ENCODE peak calls at places on chromosomes 7 and 10, in six cellular contexts. One of them, this sample, is unnamed.

GRCh38 chr7:124101173-124101768 is 68.4 kb upstream of the TMEM229A start:
- DNase-seq in prostate gland: no peak
- DNase-seq in transverse colon: no peak
- DNase-seq in GM12878: no peak
- DNase-seq in suprapubic skin: no peak
- DNase-seq in stomach: peak
- DNase-seq in this sample: no peak

GRCh38 chr7:107924841-107925490 is 34.0 kb downstream of the DLD start:
- DNase-seq in prostate gland: no peak
- DNase-seq in stomach: no peak
- DNase-seq in suprapubic skin: no peak
- DNase-seq in GM12878: peak
- DNase-seq in transverse colon: no peak
- DNase-seq in this sample: no peak

GRCh38 chr10:12631216-12631615 is 281.9 kb downstream of the CAMK1D start:
- DNase-seq in stomach: no peak
- DNase-seq in GM12878: no peak
- DNase-seq in prostate gland: no peak
- DNase-seq in transverse colon: no peak
- DNase-seq in suprapubic skin: peak
- DNase-seq in this sample: no peak

GRCh38 chr10:11017575-11018425 is at the start of gene CELF2:
- DNase-seq in stomach: peak
- DNase-seq in prostate gland: peak
- DNase-seq in GM12878: no peak
- DNase-seq in transverse colon: peak
- DNase-seq in suprapubic skin: peak
- DNase-seq in this sample: peak

GRCh38 chr10:73967022-73967429 is 30.9 kb upstream of the VCL start:
- DNase-seq in stomach: no peak
- DNase-seq in prostate gland: no peak
- DNase-seq in suprapubic skin: no peak
- DNase-seq in transverse colon: no peak
- DNase-seq in GM12878: no peak
- DNase-seq in this sample: no peak

GRCh38 chr10:34584164-34584563 is 230.9 kb downstream of the PARD3 start:
- DNase-seq in stomach: no peak
- DNase-seq in suprapubic skin: no peak
- DNase-seq in prostate gland: peak
- DNase-seq in transverse colon: no peak
- DNase-seq in GM12878: no peak
- DNase-seq in this sample: no peak

GRCh38 chr10:67476201-67476600 is 219.8 kb downstream of the CTNNA3 start:
- DNase-seq in prostate gland: no peak
- DNase-seq in stomach: no peak
- DNase-seq in GM12878: no peak
- DNase-seq in transverse colon: no peak
- DNase-seq in suprapubic skin: no peak
- DNase-seq in this sample: no peak

GRCh38 chr10:118986815-118987790 is 42.4 kb upstream of the NANOS1 start:
- DNase-seq in prostate gland: no peak
- DNase-seq in transverse colon: no peak
- DNase-seq in suprapubic skin: no peak
- DNase-seq in stomach: no peak
- DNase-seq in GM12878: peak
- DNase-seq in this sample: no peak

GRCh38 chr7:107559864-107560263 is 3.9 kb downstream of the COG5 start:
- DNase-seq in prostate gland: no peak
- DNase-seq in suprapubic skin: no peak
- DNase-seq in GM12878: no peak
- DNase-seq in stomach: no peak
- DNase-seq in transverse colon: no peak
- DNase-seq in this sample: no peak

GRCh38 chr10:43878386-43878785 is 229.7 kb upstream of the ZNF32 start:
- DNase-seq in GM12878: no peak
- DNase-seq in suprapubic skin: no peak
- DNase-seq in transverse colon: no peak
- DNase-seq in prostate gland: no peak
- DNase-seq in stomach: no peak
- DNase-seq in this sample: no peak
- TF ChIP-seq POLR2AphosphoS5 in GM12878: no peak
- TF ChIP-seq POLR2AphosphoS5 in suprapubic skin: no peak
- TF ChIP-seq POLR2AphosphoS5 in transverse colon: no peak
- TF ChIP-seq POLR2AphosphoS5 in prostate gland: no peak
- TF ChIP-seq POLR2AphosphoS5 in stomach: no peak
- TF ChIP-seq POLR2AphosphoS5 in this sample: no peak

GRCh38 chr7:44769381-44770209 is 20.9 kb downstream of the ZMIZ2 start:
- DNase-seq in GM12878: peak
- DNase-seq in transverse colon: peak
- DNase-seq in prostate gland: no peak
- DNase-seq in stomach: no peak
- DNase-seq in suprapubic skin: no peak
- DNase-seq in this sample: no peak
- TF ChIP-seq POLR2A in GM12878: no peak
- TF ChIP-seq POLR2A in transverse colon: no peak
- TF ChIP-seq POLR2A in prostate gland: no peak
- TF ChIP-seq POLR2A in stomach: no peak
- TF ChIP-seq POLR2A in suprapubic skin: no peak
- TF ChIP-seq POLR2A in this sample: no peak

GRCh38 chr7:26580666-26581065 is 283.7 kb downstream of the SKAP2 start:
- DNase-seq in stomach: no peak
- DNase-seq in transverse colon: no peak
- DNase-seq in GM12878: no peak
- DNase-seq in prostate gland: no peak
- DNase-seq in suprapubic skin: no peak
- DNase-seq in this sample: no peak
- TF ChIP-seq POLR2AphosphoS5 in stomach: no peak
- TF ChIP-seq POLR2AphosphoS5 in transverse colon: no peak
- TF ChIP-seq POLR2AphosphoS5 in GM12878: no peak
- TF ChIP-seq POLR2AphosphoS5 in prostate gland: no peak
- TF ChIP-seq POLR2AphosphoS5 in suprapubic skin: no peak
- TF ChIP-seq POLR2AphosphoS5 in this sample: no peak

GRCh38 chr7:2353650-2354172 is 916 bp upstream of the EIF3B start:
- DNase-seq in transverse colon: peak
- DNase-seq in stomach: peak
- DNase-seq in GM12878: peak
- DNase-seq in prostate gland: peak
- DNase-seq in suprapubic skin: peak
- DNase-seq in this sample: peak
- TF ChIP-seq POLR2A in transverse colon: peak
- TF ChIP-seq POLR2A in stomach: no peak
- TF ChIP-seq POLR2A in GM12878: peak
- TF ChIP-seq POLR2A in prostate gland: no peak
- TF ChIP-seq POLR2A in suprapubic skin: peak
- TF ChIP-seq POLR2A in this sample: peak

DNA sequence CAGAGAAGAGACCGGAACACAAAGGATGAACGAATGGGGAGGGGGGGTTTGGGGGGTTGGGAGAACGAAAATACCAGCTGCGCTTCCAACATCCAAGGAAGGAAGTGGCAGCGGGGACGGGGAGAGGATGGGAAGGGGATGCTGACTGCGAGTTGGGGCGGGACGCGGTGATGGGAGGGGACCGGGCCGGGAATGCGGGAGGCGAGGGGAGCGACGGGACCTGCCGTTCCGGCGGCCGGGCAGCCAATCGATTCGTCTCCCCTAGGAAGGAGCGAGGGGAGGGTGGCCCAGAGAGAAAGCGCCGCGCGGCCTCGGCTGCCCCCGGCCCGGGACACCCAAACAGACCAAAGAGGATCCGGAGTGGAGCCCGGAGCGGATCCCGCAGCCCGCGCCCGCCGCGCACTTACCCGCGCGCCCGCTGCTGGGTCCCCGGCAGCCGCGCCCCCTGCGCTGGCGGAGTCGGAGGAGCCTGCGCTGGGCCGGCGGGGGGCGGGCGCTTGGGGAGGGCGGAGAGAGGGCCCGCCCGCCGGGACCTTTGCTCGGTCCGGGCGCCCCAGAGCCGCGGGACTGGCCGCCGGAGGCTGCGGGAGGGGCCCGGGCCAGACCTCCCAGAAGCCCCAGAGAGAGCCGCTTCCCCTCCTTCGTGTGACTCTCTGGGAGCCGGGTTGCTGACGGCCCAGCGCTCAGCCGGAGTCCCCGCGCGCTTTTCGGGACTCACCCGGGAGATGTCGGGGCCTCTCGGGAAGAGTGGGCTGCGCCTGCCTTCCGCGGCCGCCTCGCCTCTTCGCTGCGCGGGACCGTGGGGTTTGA is at the start of gene GSDME:
- DNase-seq in transverse colon: peak
- DNase-seq in stomach: peak
- DNase-seq in prostate gland: peak
- DNase-seq in suprapubic skin: no peak
- DNase-seq in GM12878: no peak
- DNase-seq in this sample: peak
- TF ChIP-seq POLR2AphosphoS5 in transverse colon: no peak
- TF ChIP-seq POLR2AphosphoS5 in stomach: no peak
- TF ChIP-seq POLR2AphosphoS5 in prostate gland: no peak
- TF ChIP-seq POLR2AphosphoS5 in suprapubic skin: no peak
- TF ChIP-seq POLR2AphosphoS5 in GM12878: no peak
- TF ChIP-seq POLR2AphosphoS5 in this sample: peak

GRCh38 chr7:141838581-141838980 is 2.7 kb downstream of the PRSS37 start:
- DNase-seq in stomach: no peak
- DNase-seq in GM12878: no peak
- DNase-seq in suprapubic skin: no peak
- DNase-seq in prostate gland: no peak
- DNase-seq in transverse colon: no peak
- DNase-seq in this sample: no peak

GRCh38 chr7:141837683-141838082 is 3.6 kb downstream of the PRSS37 start:
- DNase-seq in transverse colon: no peak
- DNase-seq in GM12878: no peak
- DNase-seq in stomach: no peak
- DNase-seq in prostate gland: no peak
- DNase-seq in suprapubic skin: no peak
- DNase-seq in this sample: no peak

GRCh38 chr7:141841385-141841784 is at the start of gene PRSS37:
- DNase-seq in stomach: no peak
- DNase-seq in transverse colon: no peak
- DNase-seq in GM12878: no peak
- DNase-seq in suprapubic skin: no peak
- DNase-seq in prostate gland: no peak
- DNase-seq in this sample: no peak

GRCh38 chr7:141840708-141841107 is 577 bp downstream of the PRSS37 start:
- DNase-seq in stomach: no peak
- DNase-seq in suprapubic skin: no peak
- DNase-seq in transverse colon: no peak
- DNase-seq in GM12878: no peak
- DNase-seq in prostate gland: no peak
- DNase-seq in this sample: no peak

GRCh38 chr7:141839256-141839655 is 2.0 kb downstream of the PRSS37 start:
- DNase-seq in stomach: no peak
- DNase-seq in prostate gland: no peak
- DNase-seq in GM12878: no peak
- DNase-seq in transverse colon: no peak
- DNase-seq in suprapubic skin: no peak
- DNase-seq in this sample: no peak
- TF ChIP-seq POLR2A in stomach: no peak
- TF ChIP-seq POLR2A in prostate gland: no peak
- TF ChIP-seq POLR2A in GM12878: no peak
- TF ChIP-seq POLR2A in transverse colon: no peak
- TF ChIP-seq POLR2A in suprapubic skin: no peak
- TF ChIP-seq POLR2A in this sample: no peak

GRCh38 chr7:74289660-74290589 is 718 bp downstream of the CLIP2 start:
- DNase-seq in GM12878: no peak
- DNase-seq in prostate gland: no peak
- DNase-seq in transverse colon: peak
- DNase-seq in suprapubic skin: peak
- DNase-seq in stomach: peak
- DNase-seq in this sample: no peak
- TF ChIP-seq POLR2AphosphoS5 in GM12878: no peak
- TF ChIP-seq POLR2AphosphoS5 in prostate gland: no peak
- TF ChIP-seq POLR2AphosphoS5 in transverse colon: no peak
- TF ChIP-seq POLR2AphosphoS5 in suprapubic skin: no peak
- TF ChIP-seq POLR2AphosphoS5 in stomach: no peak
- TF ChIP-seq POLR2AphosphoS5 in this sample: no peak